ENCODE peak calls at places on chromosomes 13 and 19, in eight cellular contexts. M is left ventricle myocardium inferior, X is tibial artery, A is hepatocyte, I is mammary epithelial cell, H is lung, T is SK-N-SH, O is esophagus squamous epithelium. W is an unnamed sample.

GRCh38 chr19:41206926-41207750 is 11.9 kb upstream of the AXL start:
- DNase-seq in A (no peak), X (peak; percentile 97), H (no peak), M (peak; percentile 89), I (no peak), O (no peak), T (no peak), W (peak; percentile 63)

GRCh38 chr13:108948269-108948671 is 318.9 kb downstream of the MYO16 start:
- DNase-seq in I (no peak), A (no peak), X (no peak), O (no peak), H (no peak), M (no peak), T (no peak), W (no peak)

GRCh38 chr19:22332924-22333323 is 46.7 kb downstream of the ZNF729 start:
- DNase-seq in X (no peak), H (no peak), M (no peak), O (no peak), T (no peak), A (no peak), I (peak; percentile 3), W (no peak)

GRCh38 chr13:20566424-20566916 is 487 bp upstream of the IFT88 start:
- DNase-seq in M (no peak), O (no peak), A (peak; percentile 90), I (peak; percentile 84), T (no peak), H (no peak), X (no peak), W (peak; percentile 71)

GRCh38 chr19:38395381-38396127 is 7.1 kb downstream of the SPRED3 start:
- DNase-seq in X (no peak), H (no peak), T (no peak), A (no peak), I (no peak), M (no peak), O (no peak), W (no peak)

GRCh38 chr19:48442116-48443035 is 3.4 kb upstream of the GRWD1 start:
- DNase-seq in T (no peak), X (no peak), H (no peak), M (no peak), O (no peak), I (no peak), A (no peak), W (no peak)

GRCh38 chr19:55447421-55448174 is 4.5 kb upstream of the SHISA7 start:
- DNase-seq in A (no peak), M (no peak), I (peak; percentile 77), T (peak; percentile 78), H (no peak), X (no peak), O (no peak), W (no peak)

GRCh38 chr13:23321534-23322241 is 111.8 kb downstream of the SACS start:
- DNase-seq in I (peak; percentile 86), T (no peak), A (peak; percentile 62), M (peak; percentile 38), O (no peak), H (no peak), X (peak; percentile 74), W (no peak)

GRCh38 chr13:30581582-30581981 is 36.1 kb upstream of the USPL1 start:
- DNase-seq in M (no peak), H (no peak), X (no peak), I (no peak), O (no peak), T (no peak), A (no peak), W (no peak)

GRCh38 chr19:4649392-4650094 is 10.2 kb downstream of the TNFAIP8L1 start:
- DNase-seq in I (no peak), T (no peak), H (no peak), O (no peak), M (no peak), X (no peak), A (no peak), W (no peak)

GRCh38 chr19:3653865-3654513 is 27.4 kb upstream of the CACTIN start:
- DNase-seq in A (no peak), M (no peak), I (no peak), O (no peak), X (no peak), H (no peak), T (no peak), W (no peak)

GRCh38 chr13:109904218-109904617 is 117.8 kb upstream of the IRS2 start:
- DNase-seq in X (no peak), A (no peak), I (peak; percentile 33), O (no peak), T (no peak), M (no peak), H (no peak), W (no peak)

GRCh38 chr13:31967155-31967554 is 64.4 kb upstream of the FRY start:
- DNase-seq in A (no peak), H (no peak), I (no peak), M (no peak), X (no peak), T (no peak), O (no peak), W (no peak)

GRCh38 chr13:97223711-97224461 is 1.8 kb downstream of the MBNL2 start:
- DNase-seq in H (peak; percentile 61), I (peak; percentile 83), X (peak; percentile 77), T (no peak), O (no peak), A (peak; percentile 85), M (peak; percentile 29), W (peak; percentile 64)

GRCh38 chr19:14906711-14907110 is 20.8 kb upstream of the OR7A17 start:
- DNase-seq in A (no peak), M (no peak), O (no peak), T (no peak), H (no peak), X (no peak), I (no peak), W (no peak)

GRCh38 chr13:21826214-21827015 is 155.5 kb downstream of the FGF9 start:
- DNase-seq in T (no peak), O (no peak), H (no peak), I (no peak), X (no peak), A (no peak), M (no peak), W (no peak)

GRCh38 chr19:38693380-38694223 is 46.2 kb downstream of the ACTN4 start:
- DNase-seq in X (no peak), H (no peak), T (no peak), O (no peak), M (no peak), I (peak; percentile 98), A (no peak), W (no peak)

GRCh38 chr19:771332-771785 is 20.4 kb downstream of the MISP start:
- DNase-seq in A (peak; percentile 47), M (no peak), H (no peak), O (no peak), X (no peak), T (peak; percentile 80), I (peak; percentile 28), W (peak; percentile 49)

GRCh38 chr13:20230913-20231838 is 943 bp downstream of the GJB6 start:
- DNase-seq in I (no peak), A (no peak), X (no peak), H (no peak), O (no peak), M (no peak), T (no peak), W (no peak)

GRCh38 chr19:10142701-10143375 is 23.1 kb upstream of the EIF3G start:
- DNase-seq in X (no peak), A (no peak), T (no peak), O (no peak), H (no peak), M (no peak), I (no peak), W (peak; percentile 51)

GRCh38 chr19:49691243-49692101 is 556 bp downstream of the CPT1C start:
- DNase-seq in O (no peak), A (peak; percentile 79), I (no peak), M (peak; percentile 68), T (peak; percentile 91), X (no peak), H (no peak), W (no peak)

GRCh38 chr13:74556002-74556551 is 421.9 kb upstream of the KLF12 start:
- DNase-seq in X (no peak), T (peak; percentile 43), M (no peak), I (no peak), A (no peak), H (no peak), O (no peak), W (no peak)

GRCh38 chr13:50170447-50171037 is 155.3 kb downstream of the KCNRG start:
- DNase-seq in O (no peak), A (no peak), M (no peak), T (no peak), H (no peak), X (no peak), I (peak; percentile 26), W (no peak)
- TF ChIP-seq CTCF in O (no peak), A (peak; percentile 31), M (peak; percentile 55), T (peak; percentile 54), H (no peak), X (peak; percentile 43), I (peak; percentile 47), W (no peak)

GRCh38 chr13:112893570-112894422 is 75.2 kb upstream of the MCF2L start:
- DNase-seq in M (no peak), I (no peak), T (peak; percentile 94), H (no peak), X (no peak), A (peak; percentile 89), O (no peak), W (peak; percentile 72)

GRCh38 chr13:112894423-112894672 is 74.7 kb upstream of the MCF2L start:
- DNase-seq in A (no peak), O (no peak), T (no peak), M (no peak), X (no peak), H (no peak), I (no peak), W (no peak)

GRCh38 chr13:112894673-112895481 is 74.1 kb upstream of the MCF2L start:
- DNase-seq in I (no peak), O (no peak), X (no peak), T (peak; percentile 50), A (peak; percentile 41), H (no peak), M (peak; percentile 17), W (peak; percentile 53)

GRCh38 chr13:112891477-112892401 is 77.3 kb upstream of the MCF2L start:
- DNase-seq in I (no peak), M (no peak), X (no peak), T (no peak), H (no peak), A (peak; percentile 41), O (no peak), W (peak; percentile 30)

GRCh38 chr13:112892759-112893569 is 76.0 kb upstream of the MCF2L start:
- DNase-seq in A (peak; percentile 79), O (no peak), I (no peak), T (no peak), X (no peak), M (no peak), H (no peak), W (peak; percentile 46)
- H3K4me3 ChIP-seq in A (no peak overlapping the region), O (no peak overlapping the region), I (no peak overlapping the region), T (no peak overlapping the region), X (no peak overlapping the region), M (no peak overlapping the region), H (no peak overlapping the region), W (no peak overlapping the region)

GRCh38 chr13:41465965-41466364 is 8.6 kb downstream of the RGCC start:
- DNase-seq in O (no peak), M (no peak), X (no peak), A (no peak), H (no peak), T (no peak), I (no peak), W (no peak)
- H3K4me1 ChIP-seq in O (peaks cover 10% of the 10 kb centered on the region), M (peaks cover 54% of the 10 kb centered on the region), X (peaks cover 12% of the 10 kb centered on the region), A (no peaks in the 10 kb centered on the region), H (no peaks in the 10 kb centered on the region), T (no peaks in the 10 kb centered on the region), I (peaks cover 11% of the 10 kb centered on the region), W (no peaks in the 10 kb centered on the region)

GRCh38 chr13:52067237-52067636 is 42.7 kb downstream of the UTP14C start:
- DNase-seq in O (no peak), X (no peak), H (no peak), A (no peak), M (no peak), I (no peak), T (no peak), W (no peak)

GRCh38 chr13:52070929-52071523 is 46.5 kb downstream of the UTP14C start:
- DNase-seq in X (no peak), T (peak; percentile 36), H (no peak), A (no peak), O (no peak), I (peak; percentile 46), M (no peak), W (peak; percentile 6)
- TF ChIP-seq CTCF in X (no peak), T (peak; percentile 36), H (no peak), A (no peak), O (no peak), I (peak; percentile 50), M (peak; percentile 34), W (no peak)

W was measured in mucosa of descending colon.